ENCODE peak calls at places on chromosomes 1 and 21, in six cellular contexts. X, B, Z, Q, H and F are unnamed samples.

GRCh38 chr1:27471476-27471875 is 18.5 kb downstream of the WASF2 start:
- ATAC-seq in X (no peak), B (no peak), Z (no peak), Q (no peak), H (no peak), F (no peak)

GRCh38 chr1:25906644-25907300 is 553 bp upstream of the STMN1 start:
- ATAC-seq in X (no peak), B (no peak), Z (peak; percentile 4), Q (peak; percentile 20), H (peak; percentile 5), F (peak; percentile 0)

GRCh38 chr1:246219508-246220030 is 287.5 kb downstream of the SMYD3 start:
- ATAC-seq in X (no peak), B (no peak), Z (peak; percentile 27), Q (no peak), H (no peak), F (no peak)

GRCh38 chr1:82160903-82161302 is 360.2 kb downstream of the ADGRL2 start:
- ATAC-seq in X (no peak), B (no peak), Z (no peak), Q (no peak), H (no peak), F (no peak)

GRCh38 chr1:230376296-230376695 is 49.8 kb downstream of the PGBD5 start:
- ATAC-seq in X (no peak), B (no peak), Z (no peak), Q (no peak), H (no peak), F (no peak)

GRCh38 chr1:201785291-201785690 is 43.7 kb upstream of the IPO9 start:
- ATAC-seq in X (no peak), B (no peak), Z (no peak), Q (no peak), H (no peak), F (no peak)

GRCh38 chr1:220371324-220371723 is 99.1 kb upstream of the RAB3GAP2 start:
- ATAC-seq in X (no peak), B (no peak), Z (no peak), Q (no peak), H (peak; percentile 68), F (no peak)

GRCh38 chr1:150820710-150821521 is 12.9 kb upstream of the CTSK start:
- ATAC-seq in X (no peak), B (no peak), Z (no peak), Q (no peak), H (no peak), F (no peak)

GRCh38 chr1:202967684-202968281 is 726 bp upstream of the CYB5R1 start:
- ATAC-seq in X (no peak), B (no peak), Z (peak; percentile 23), Q (peak; percentile 4), H (peak; percentile 3), F (peak; percentile 4)

GRCh38 chr1:185674201-185674600 is 60.0 kb upstream of the HMCN1 start:
- ATAC-seq in X (peak; percentile 62), B (no peak), Z (peak; percentile 87), Q (peak; percentile 72), H (no peak), F (no peak)

GRCh38 chr1:11525151-11525505 is 46.2 kb downstream of the DISP3 start:
- ATAC-seq in X (no peak), B (no peak), Z (no peak), Q (no peak), H (no peak), F (no peak)
- H3K4me1 ChIP-seq in X (no peaks in the 10 kb centered on the region), B (no peaks in the 10 kb centered on the region), Z (no peaks in the 10 kb centered on the region), Q (no peaks in the 10 kb centered on the region), H (no peaks in the 10 kb centered on the region), F (no peaks in the 10 kb centered on the region)

DNA sequence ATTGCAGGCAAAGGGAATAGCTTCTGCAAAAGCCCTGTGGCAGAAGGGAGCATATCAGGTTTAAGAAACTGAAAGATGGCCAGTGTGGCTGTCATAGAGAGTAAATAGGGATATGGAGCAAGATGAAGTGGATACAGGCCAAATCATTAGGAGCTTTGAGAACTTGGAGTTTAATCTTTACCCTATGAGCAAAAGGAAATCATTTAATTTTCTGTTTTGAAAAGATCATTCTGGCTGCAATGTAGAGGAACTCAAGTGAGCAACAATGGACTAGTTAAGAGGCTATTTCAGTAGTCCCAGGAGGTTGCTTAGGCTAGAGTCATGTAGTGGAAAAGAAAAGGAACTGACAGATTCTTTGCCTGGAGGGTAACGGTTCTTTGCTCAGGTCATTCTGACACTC is 47.2 kb downstream of the RAP1A start:
- ATAC-seq in X (peak; percentile 44), B (peak; percentile 83), Z (peak; percentile 31), Q (no peak), H (no peak), F (no peak)
- H3K4me1 ChIP-seq in X (peaks cover 55% of the 10 kb centered on the region), B (peaks cover 43% of the 10 kb centered on the region), Z (peaks cover 32% of the 10 kb centered on the region), Q (peaks cover 47% of the 10 kb centered on the region), H (no peaks in the 10 kb centered on the region), F (peaks cover 16% of the 10 kb centered on the region)

GRCh38 chr21:34794686-34795085 is 125.9 kb downstream of the CLIC6 start:
- ATAC-seq in X (no peak), B (no peak), Z (no peak), Q (no peak), H (peak; percentile 24), F (no peak)
- H3K4me1 ChIP-seq in X (no peaks in the 10 kb centered on the region), B (peaks cover 53% of the 10 kb centered on the region), Z (peaks cover 29% of the 10 kb centered on the region), Q (no peaks in the 10 kb centered on the region), H (peaks cover 71% of the 10 kb centered on the region), F (no peaks in the 10 kb centered on the region)

GRCh38 chr1:67711850-67712202 is 26.8 kb downstream of the GADD45A start:
- ATAC-seq in X (peak; percentile 21), B (no peak), Z (peak; percentile 21), Q (no peak), H (no peak), F (no peak)

GRCh38 chr1:67710417-67710816 is 25.4 kb downstream of the GADD45A start:
- ATAC-seq in X (peak; percentile 40), B (no peak), Z (no peak), Q (no peak), H (no peak), F (no peak)

GRCh38 chr1:67715819-67716218 is 30.8 kb downstream of the GADD45A start:
- ATAC-seq in X (no peak), B (no peak), Z (no peak), Q (no peak), H (no peak), F (no peak)

GRCh38 chr1:67711150-67711849 is 26.3 kb downstream of the GADD45A start:
- ATAC-seq in X (no peak), B (no peak), Z (peak; percentile 59), Q (no peak), H (no peak), F (no peak)

GRCh38 chr1:67713071-67713806 is 28.2 kb downstream of the GADD45A start:
- ATAC-seq in X (peak; percentile 62), B (no peak), Z (peak; percentile 80), Q (no peak), H (peak; percentile 75), F (peak; percentile 49)
- H3K4me1 ChIP-seq in X (peaks cover 68% of the 10 kb centered on the region), B (peaks cover 33% of the 10 kb centered on the region), Z (peaks cover 66% of the 10 kb centered on the region), Q (no peaks in the 10 kb centered on the region), H (peaks cover 79% of the 10 kb centered on the region), F (peaks cover 9% of the 10 kb centered on the region)